ENCODE peak calls at places on chromosomes 12 and 14, in five cellular contexts. H is uterus, D is transverse colon, L is A549, Q is Peyer's patch. W is an unnamed sample. For H3K4me1, the result is how much of the 10 kb centered on the place peaks cover.

GRCh38 chr12:19003987-19004619 is 125.4 kb upstream of the PLEKHA5 start:
- DNase-seq in L (no peak), Q (no peak), D (no peak), H (no peak), W (no peak)

GRCh38 chr12:58916891-58917570 is 3.3 kb downstream of the LRIG3 start:
- DNase-seq in H (peak), Q (no peak), L (no peak), D (peak), W (no peak)

GRCh38 chr12:65168606-65169310 is 625 bp upstream of the LEMD3 start:
- DNase-seq in L (no peak), Q (no peak), D (no peak), H (no peak), W (no peak)

GRCh38 chr14:68807148-68807600 is 14.3 kb upstream of the ZFP36L1 start:
- DNase-seq in L (peak), Q (peak), D (no peak), H (peak), W (no peak)

GRCh38 chr12:55019784-55020183 is at the start of gene NEUROD4:
- DNase-seq in L (peak), Q (no peak), D (no peak), H (no peak), W (no peak)

GRCh38 chr12:57838594-57839302 is 7.8 kb downstream of the CTDSP2 start:
- DNase-seq in Q (no peak), D (no peak), H (no peak), L (no peak), W (no peak)

GRCh38 chr12:59067068-59067467 is 146.8 kb upstream of the LRIG3 start:
- DNase-seq in D (no peak), H (no peak), L (peak), Q (no peak), W (no peak)

GRCh38 chr14:64935508-64935907 is 7.0 kb downstream of the GPX2 start:
- DNase-seq in Q (no peak), L (no peak), D (no peak), H (no peak), W (no peak)

GRCh38 chr12:112370868-112371510 is 11.2 kb downstream of the HECTD4 start:
- DNase-seq in Q (no peak), D (no peak), L (no peak), H (no peak), W (no peak)

GRCh38 chr12:11759894-11760293 is 110.4 kb downstream of the ETV6 start:
- DNase-seq in Q (no peak), D (no peak), H (no peak), L (no peak), W (no peak)

GRCh38 chr12:56315256-56315625 is 547 bp downstream of the CNPY2 start:
- DNase-seq in H (no peak), Q (peak), L (no peak), D (peak), W (no peak)

GRCh38 chr14:94592457-94592856 is 11.2 kb downstream of the SERPINA5 start:
- DNase-seq in Q (no peak), D (no peak), L (no peak), H (no peak), W (no peak)

GRCh38 chr12:26699237-26699636 is 133.8 kb downstream of the ITPR2 start:
- DNase-seq in D (no peak), L (no peak), H (no peak), Q (no peak), W (no peak)

GRCh38 chr14:68137704-68138619 is 318.4 kb downstream of the RAD51B start:
- DNase-seq in D (peak), L (peak), Q (no peak), H (peak), W (no peak)

GRCh38 chr12:1530592-1531159 is 63.7 kb downstream of the FBXL14 start:
- DNase-seq in Q (no peak), L (no peak), H (no peak), D (no peak), W (no peak)

GRCh38 chr14:34619399-34619920 is 10.5 kb downstream of the SNX6 start:
- DNase-seq in D (no peak), L (no peak), Q (no peak), H (no peak), W (no peak)

GRCh38 chr12:10623131-10623530 is 9.7 kb upstream of the MAGOHB start:
- DNase-seq in Q (no peak), H (no peak), L (no peak), D (no peak), W (no peak)

GRCh38 chr12:29082522-29082921 is 66.6 kb upstream of the FAR2 start:
- DNase-seq in Q (no peak), H (no peak), L (no peak), D (no peak), W (no peak)

GRCh38 chr14:103735815-103736545 is 20.4 kb downstream of the ZFYVE21 start:
- DNase-seq in H (no peak), L (no peak), Q (no peak), D (no peak), W (no peak)

GRCh38 chr12:45730116-45730841 is 773 bp downstream of the ARID2 start:
- DNase-seq in L (peak), D (peak), H (peak), Q (peak), W (no peak)

GRCh38 chr12:64893961-64894360 is 69.5 kb downstream of the TBC1D30 start:
- DNase-seq in H (no peak), L (peak), D (no peak), Q (no peak), W (no peak)

GRCh38 chr12:91922674-91923073 is 223.0 kb downstream of the BTG1 start:
- DNase-seq in L (no peak), H (no peak), Q (no peak), D (no peak), W (no peak)

DNA sequence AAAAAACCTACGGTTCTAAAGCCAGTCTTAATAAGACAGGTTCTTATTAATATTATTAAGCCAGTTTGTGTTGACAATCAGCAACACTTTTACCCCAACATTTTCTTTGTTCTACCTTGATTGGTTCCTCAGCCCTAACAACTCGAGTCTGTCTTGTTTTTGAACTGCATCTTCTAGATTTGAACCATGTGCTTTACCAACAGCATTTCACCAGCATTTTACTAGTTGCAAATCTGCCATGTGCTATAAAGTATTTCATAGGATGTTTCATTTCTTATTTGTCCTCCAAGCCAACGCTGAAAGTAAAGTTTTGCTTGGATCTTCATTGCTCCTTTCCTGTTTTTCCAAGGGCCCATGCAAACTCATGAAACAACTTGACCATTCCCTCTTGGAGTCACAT is 133.4 kb downstream of the ST8SIA1 start:
- DNase-seq in H (no peak), D (no peak), L (no peak), Q (no peak), W (no peak)
- H3K4me1 ChIP-seq in H (under half), D (under half), L (under half), Q (under half), W (under half)

GRCh38 chr14:71933026-71933587 is 878 bp downstream of the RGS6 start:
- DNase-seq in L (no peak), Q (no peak), H (no peak), D (no peak), W (no peak)

GRCh38 chr14:71931492-71932228 is 569 bp upstream of the RGS6 start:
- DNase-seq in Q (no peak), H (no peak), L (no peak), D (no peak), W (no peak)

GRCh38 chr14:71932229-71932951 is at the start of gene RGS6:
- DNase-seq in D (peak), H (no peak), L (peak), Q (peak), W (no peak)
- TF ChIP-seq CTCF in D (no peak), H (no peak), L (peak), Q (peak), W (no peak)

DNA sequence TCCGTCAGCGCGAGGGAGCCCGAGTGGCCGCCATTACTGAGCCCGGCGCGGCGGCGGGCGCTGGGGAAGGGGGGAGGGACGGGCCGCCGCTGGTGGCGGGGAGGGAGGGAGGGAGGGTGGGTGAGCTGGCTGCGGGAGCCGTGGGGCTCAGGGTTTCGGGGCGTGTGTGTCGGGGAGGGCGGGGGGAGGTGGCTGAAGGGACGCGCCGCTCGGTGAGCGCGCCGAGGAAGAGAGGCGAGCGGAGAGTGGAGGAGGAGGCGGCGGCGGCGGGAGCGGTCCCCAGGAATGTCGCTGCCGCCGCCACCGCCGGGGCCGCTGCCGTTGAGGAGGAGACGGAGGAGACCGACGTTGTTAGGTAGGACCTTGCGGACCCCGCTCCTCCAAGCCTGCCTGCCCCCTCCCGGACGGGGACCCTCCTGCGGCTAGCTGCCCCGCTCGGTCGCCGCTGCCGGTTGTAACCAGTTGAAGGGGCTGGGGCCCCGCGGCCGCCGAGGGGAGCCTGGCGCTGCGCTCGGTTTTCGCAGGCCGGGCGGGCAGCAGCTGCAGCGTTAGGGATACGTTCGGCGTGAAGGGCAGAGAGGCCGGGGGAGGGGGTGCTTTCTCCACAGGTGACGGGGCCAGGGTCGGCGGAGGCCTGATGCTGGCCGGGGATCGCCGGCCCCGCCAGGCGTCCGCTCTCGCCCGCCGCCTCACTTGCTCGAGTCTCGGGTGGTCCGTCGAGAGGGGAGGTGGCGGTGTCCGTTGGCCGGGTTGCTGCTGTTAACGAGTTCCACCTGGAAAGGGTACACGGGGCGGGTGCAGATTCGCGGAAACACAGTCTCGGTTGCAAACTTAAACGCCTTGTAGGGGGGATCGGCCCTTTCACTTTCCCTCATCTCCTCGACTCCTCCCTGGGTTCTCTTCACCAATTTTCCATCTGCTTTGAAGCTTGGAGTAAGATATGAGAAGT is at the start of gene ARHGAP5:
- DNase-seq in L (peak), D (peak), Q (peak), H (peak), W (no peak)
- TF ChIP-seq POLR2A in L (peak), D (peak), Q (peak), H (no peak), W (peak)

GRCh38 chr14:62076825-62077660 is 314.8 kb downstream of the SNAPC1 start:
- DNase-seq in D (no peak), L (no peak), Q (no peak), H (no peak), W (no peak)
- H3K4me1 ChIP-seq in D (under half), L (under half), Q (under half), H (under half), W (under half)

GRCh38 chr12:124828264-124829007 is 35.2 kb downstream of the SCARB1 start:
- DNase-seq in Q (peak), D (peak), H (no peak), L (peak), W (no peak)

GRCh38 chr12:124829008-124829707 is 34.5 kb downstream of the SCARB1 start:
- DNase-seq in D (peak), H (no peak), L (peak), Q (no peak), W (no peak)

GRCh38 chr12:124829708-124830304 is 33.9 kb downstream of the SCARB1 start:
- DNase-seq in Q (no peak), L (peak), D (no peak), H (no peak), W (no peak)

GRCh38 chr12:124830306-124830705 is 33.4 kb downstream of the SCARB1 start:
- DNase-seq in H (no peak), D (no peak), Q (no peak), L (no peak), W (no peak)

DNA sequence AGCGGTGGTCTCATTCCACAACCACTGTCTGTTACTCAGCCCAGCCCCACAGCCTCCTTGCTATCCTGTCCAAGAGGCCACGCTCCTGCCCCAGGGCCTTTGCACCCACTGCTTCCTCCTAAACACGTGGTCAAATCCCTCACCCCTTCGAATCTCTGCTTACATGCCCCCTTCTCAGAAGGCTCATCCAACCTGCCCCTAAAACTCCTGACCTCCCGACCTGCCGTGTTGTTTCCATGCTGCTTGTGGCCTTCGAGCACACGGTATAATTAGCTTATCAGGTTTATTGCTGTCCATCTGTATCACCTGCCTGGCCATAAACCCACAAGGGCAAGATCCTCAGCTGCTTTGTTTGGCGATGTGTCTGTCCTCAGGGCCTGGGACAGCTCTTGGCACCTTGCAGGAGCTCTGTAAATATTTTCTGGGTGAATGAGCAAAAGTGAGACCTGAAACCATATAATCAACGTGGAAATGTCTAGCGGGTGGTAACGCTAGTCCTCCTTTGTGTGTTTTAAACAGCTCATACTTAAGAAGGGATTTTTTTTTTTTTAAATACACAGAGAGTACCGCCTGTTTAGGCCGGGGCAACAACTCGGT is 36.0 kb downstream of the SCARB1 start:
- DNase-seq in D (peak), H (no peak), L (peak), Q (peak), W (no peak)
- TF ChIP-seq CTCF in D (no peak), H (no peak), L (peak), Q (no peak), W (no peak)

DNA sequence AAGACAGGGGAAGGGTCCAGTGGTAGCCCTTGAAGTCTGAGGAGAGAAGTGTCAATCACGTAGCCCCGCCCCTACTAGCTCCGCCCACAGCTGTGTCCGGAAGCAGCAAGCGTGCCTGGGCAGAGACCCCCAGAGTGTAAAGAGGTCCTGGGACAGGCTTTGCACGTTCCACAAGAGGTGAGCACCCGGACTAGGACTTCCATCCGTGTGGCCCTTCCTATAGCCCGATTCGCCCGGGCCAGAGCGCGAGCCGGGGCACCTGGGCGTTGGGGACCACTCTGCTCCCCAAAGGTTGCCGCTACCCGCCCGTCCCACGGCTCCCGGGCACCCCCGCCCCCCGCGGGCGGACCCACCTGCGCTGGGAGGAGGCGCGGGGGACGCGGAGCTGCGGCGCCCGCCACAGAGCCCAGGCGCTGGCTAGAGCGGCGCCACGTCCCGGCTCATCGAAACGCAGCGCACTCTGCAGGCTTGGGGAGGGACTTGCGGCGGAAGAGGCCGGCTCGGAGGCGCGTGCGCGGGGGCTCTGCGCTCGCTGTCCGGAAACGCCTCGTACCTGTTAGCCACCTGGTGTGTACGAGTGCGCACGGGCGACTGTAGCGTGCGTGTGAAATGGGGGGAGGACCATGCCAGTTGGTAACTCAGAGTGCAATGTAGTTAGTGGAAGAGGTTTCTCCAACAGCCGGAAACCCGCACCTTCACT is at the start of gene RABGGTA:
- DNase-seq in Q (peak), H (peak), D (peak), L (peak), W (peak)
- TF ChIP-seq POLR2A in Q (peak), H (no peak), D (peak), L (peak), W (peak)

DNA sequence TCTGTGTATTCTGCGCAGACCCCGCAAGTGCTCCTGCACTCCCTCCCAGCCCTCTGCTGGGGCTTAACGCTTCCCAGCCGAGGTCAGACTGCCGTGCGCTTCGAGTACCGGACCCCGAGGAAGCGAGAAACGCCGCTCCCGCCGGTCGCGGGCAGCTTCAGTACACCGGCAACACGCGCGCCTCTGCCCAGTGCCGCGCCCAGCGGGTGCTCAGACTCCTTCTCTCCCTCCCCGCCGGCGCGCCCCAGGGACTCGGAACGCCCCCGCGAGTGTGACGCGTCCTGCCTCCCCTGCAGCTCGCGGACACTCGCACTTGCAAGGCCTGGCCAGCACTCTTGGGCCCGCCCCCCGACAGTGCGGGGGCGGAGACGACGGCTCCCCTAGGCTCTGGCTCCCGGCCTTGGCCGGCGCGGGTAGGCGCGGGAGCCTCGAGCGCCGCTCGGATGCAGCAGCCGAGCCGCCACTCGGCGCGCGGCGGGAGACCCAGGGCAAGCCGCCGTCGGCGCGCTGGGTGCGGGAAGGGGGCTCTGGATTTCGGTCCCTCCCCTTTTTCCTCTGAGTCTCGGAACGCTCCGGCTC is at the start of gene PTGER2:
- DNase-seq in H (peak), L (peak), Q (peak), D (peak), W (peak)
- H3K4me1 ChIP-seq in H (under half), L (under half), Q (under half), D (under half), W (under half)